ENCODE peak calls at places on chromosomes 3 and 15, in eight cellular contexts. J, R, W, D, P, E, A and Q are unnamed samples.

GRCh38 chr3:61875073-61875472 is 313.7 kb downstream of the PTPRG start:
- DNase-seq in J (no peak), D (no peak), A (peak; percentile 16), P (no peak), W (no peak), E (no peak), R (no peak), Q (no peak)

GRCh38 chr3:78140866-78141658 is 1101.2 kb downstream of the ROBO2 start:
- DNase-seq in W (no peak), P (no peak), J (no peak), E (no peak), D (no peak), A (peak; percentile 88), R (peak; percentile 36), Q (no peak)

GRCh38 chr15:83567318-83567717 is 86.6 kb upstream of the ADAMTSL3 start:
- DNase-seq in D (no peak), P (no peak), R (no peak), A (no peak), J (peak; percentile 21), W (no peak), E (no peak), Q (no peak)

GRCh38 chr3:113560845-113561623 is 28.7 kb downstream of the SIDT1 start:
- DNase-seq in W (peak; percentile 32), E (no peak), R (peak; percentile 3), A (peak; percentile 40), D (no peak), P (peak; percentile 51), J (no peak), Q (no peak)

GRCh38 chr15:29920515-29920914 is 98.2 kb upstream of the TJP1 start:
- DNase-seq in E (no peak), R (peak; percentile 23), D (peak; percentile 68), P (peak; percentile 58), J (no peak), A (peak; percentile 20), W (no peak), Q (peak; percentile 26)

GRCh38 chr3:172323894-172324590 is 124.2 kb downstream of the GHSR start:
- DNase-seq in W (no peak), P (peak; percentile 21), J (no peak), R (peak; percentile 36), D (no peak), E (no peak), A (peak; percentile 99), Q (no peak)

GRCh38 chr3:170360916-170361315 is 3.4 kb downstream of the SKIL start:
- DNase-seq in W (no peak), E (no peak), P (peak; percentile 29), A (no peak), J (no peak), D (no peak), R (no peak), Q (no peak)

GRCh38 chr3:9930804-9931418 is 2.7 kb upstream of the CRELD1 start:
- DNase-seq in E (no peak), D (no peak), P (no peak), W (no peak), R (peak; percentile 37), A (peak; percentile 20), J (peak; percentile 34), Q (no peak)

GRCh38 chr3:182092662-182093262 is 381.0 kb downstream of the SOX2 start:
- DNase-seq in A (no peak), R (no peak), J (no peak), P (peak; percentile 94), E (no peak), W (no peak), D (no peak), Q (peak; percentile 14)

GRCh38 chr3:15287565-15288330 is 44.6 kb downstream of the SH3BP5 start:
- DNase-seq in P (no peak), W (no peak), J (no peak), A (peak; percentile 98), R (peak; percentile 95), D (peak; percentile 81), E (peak; percentile 69), Q (no peak)

GRCh38 chr3:79368403-79368802 is 399.4 kb downstream of the ROBO1 start:
- DNase-seq in J (no peak), D (no peak), A (no peak), W (no peak), R (no peak), E (no peak), P (no peak), Q (no peak)

GRCh38 chr3:59436164-59436958 is 386.5 kb upstream of the CFAP20DC start:
- DNase-seq in D (no peak), E (no peak), R (no peak), W (no peak), P (no peak), J (no peak), A (no peak), Q (no peak)

GRCh38 chr15:41852736-41853135 is 14.1 kb downstream of the PLA2G4B start:
- DNase-seq in W (no peak), D (no peak), R (no peak), P (no peak), J (no peak), E (no peak), A (no peak), Q (no peak)

GRCh38 chr3:123781571-123782275 is 102.4 kb downstream of the MYLK start:
- DNase-seq in P (no peak), W (no peak), A (peak; percentile 74), J (no peak), R (peak; percentile 43), D (no peak), E (no peak), Q (no peak)

GRCh38 chr3:40877651-40878463 is 321.4 kb upstream of the CTNNB1 start:
- DNase-seq in P (no peak), A (no peak), D (peak; percentile 62), R (no peak), E (peak; percentile 28), J (no peak), W (no peak), Q (peak; percentile 57)

GRCh38 chr3:81869380-81869779 is 107.9 kb upstream of the GBE1 start:
- DNase-seq in E (no peak), P (no peak), D (no peak), A (no peak), R (no peak), W (no peak), J (no peak), Q (no peak)